ENCODE peak calls at places on chromosomes 3 and 15, in ten cellular contexts. C is esophagus squamous epithelium; H is breast epithelium; M is IMR-90; X is stomach; L is uterus; S is astrocyte; W is neural progenitor cell; J is CD8-positive, alpha-beta T cell; D is left ventricle myocardium inferior. A is an unnamed sample.

GRCh38 chr15:42494998-42495360 is 455 bp upstream of the SNAP23 start:
- DNase-seq in C (no peak), D (no peak), H (no peak), S (peak; percentile 65), J (no peak), W (peak; percentile 11), X (peak; percentile 47), L (peak; percentile 70), M (peak; percentile 77), A (no peak)

GRCh38 chr3:187920871-187921270 is 175.6 kb upstream of the BCL6 start:
- DNase-seq in L (peak; percentile 38), J (no peak), W (no peak), H (no peak), M (peak; percentile 57), C (no peak), D (no peak), S (peak; percentile 45), X (no peak), A (no peak)

GRCh38 chr3:4981160-4981687 is 2.0 kb downstream of the BHLHE40 start:
- DNase-seq in L (no peak), M (peak; percentile 34), X (no peak), C (no peak), H (no peak), S (peak; percentile 39), J (no peak), W (no peak), D (no peak), A (no peak)

GRCh38 chr15:59997070-59997701 is 6.9 kb upstream of the FOXB1 start:
- DNase-seq in D (no peak), X (no peak), L (no peak), C (no peak), M (no peak), S (no peak), J (peak; percentile 67), W (peak; percentile 95), H (no peak), A (no peak)

GRCh38 chr15:88887068-88887580 is 8.2 kb downstream of the HAPLN3 start:
- DNase-seq in D (no peak), H (no peak), M (no peak), W (no peak), S (no peak), J (no peak), C (no peak), X (no peak), L (no peak), A (no peak)

GRCh38 chr15:82739086-82739485 is 29.4 kb upstream of the AP3B2 start:
- DNase-seq in D (no peak), M (peak; percentile 29), C (no peak), X (no peak), J (no peak), L (no peak), W (no peak), H (no peak), S (peak; percentile 20), A (no peak)

GRCh38 chr3:73401616-73402265 is 223.0 kb downstream of the PDZRN3 start:
- DNase-seq in H (no peak), X (no peak), W (no peak), J (no peak), S (no peak), L (peak; percentile 71), M (peak; percentile 60), C (no peak), D (peak; percentile 42), A (no peak)

GRCh38 chr15:88529021-88529630 is 17.4 kb downstream of the DET1 start:
- DNase-seq in L (no peak), S (no peak), X (no peak), C (no peak), J (no peak), M (peak; percentile 68), W (no peak), D (no peak), H (no peak), A (no peak)

GRCh38 chr3:157669403-157669802 is 166.2 kb upstream of the VEPH1 start:
- DNase-seq in M (no peak), J (no peak), S (no peak), X (no peak), W (no peak), H (no peak), L (no peak), C (no peak), D (no peak), A (no peak)

GRCh38 chr3:141410408-141410807 is 42.1 kb downstream of the ZBTB38 start:
- DNase-seq in J (no peak), H (no peak), S (peak; percentile 55), C (no peak), M (peak; percentile 83), D (peak; percentile 66), L (peak; percentile 73), X (no peak), W (no peak), A (peak; percentile 84)

GRCh38 chr3:149120051-149120972 is 9.1 kb upstream of the HPS3 start:
- DNase-seq in H (no peak), X (no peak), C (no peak), S (peak; percentile 45), M (peak; percentile 76), D (no peak), W (peak; percentile 71), L (no peak), J (no peak), A (no peak)

DNA sequence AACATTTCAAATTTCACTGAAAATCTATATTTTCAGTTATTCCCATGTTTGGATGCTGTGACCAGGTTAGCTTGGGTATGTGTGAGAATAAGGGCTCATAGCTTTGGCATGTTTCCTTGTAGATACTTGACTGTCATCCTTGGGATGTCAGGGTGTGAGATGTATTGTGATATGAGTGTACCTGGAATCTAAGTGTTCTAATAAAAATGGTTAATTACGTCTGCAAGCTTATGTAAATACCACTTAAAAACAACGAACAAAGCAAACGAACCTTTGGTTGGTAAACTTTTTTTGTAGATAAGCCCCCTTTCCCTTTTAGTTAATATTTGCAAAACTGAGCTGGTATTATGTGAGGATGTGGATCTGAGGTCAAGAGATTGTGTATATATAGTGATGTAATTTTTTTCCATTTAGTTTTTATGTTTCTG is 63.5 kb downstream of the FNDC3B start:
- DNase-seq in S (no peak), H (no peak), J (no peak), L (no peak), D (no peak), C (no peak), M (no peak), X (no peak), W (no peak), A (no peak)
- H3K4me1 ChIP-seq in S (peaks cover 50% of the 10 kb centered on the region), H (no peaks in the 10 kb centered on the region), J (peaks cover 79% of the 10 kb centered on the region), L (peaks cover 10% of the 10 kb centered on the region), D (peaks cover 100% of the 10 kb centered on the region), C (peaks cover 8% of the 10 kb centered on the region), M (peaks cover 16% of the 10 kb centered on the region), X (peaks cover 98% of the 10 kb centered on the region), W (peaks cover 39% of the 10 kb centered on the region), A (peaks cover 72% of the 10 kb centered on the region)

DNA sequence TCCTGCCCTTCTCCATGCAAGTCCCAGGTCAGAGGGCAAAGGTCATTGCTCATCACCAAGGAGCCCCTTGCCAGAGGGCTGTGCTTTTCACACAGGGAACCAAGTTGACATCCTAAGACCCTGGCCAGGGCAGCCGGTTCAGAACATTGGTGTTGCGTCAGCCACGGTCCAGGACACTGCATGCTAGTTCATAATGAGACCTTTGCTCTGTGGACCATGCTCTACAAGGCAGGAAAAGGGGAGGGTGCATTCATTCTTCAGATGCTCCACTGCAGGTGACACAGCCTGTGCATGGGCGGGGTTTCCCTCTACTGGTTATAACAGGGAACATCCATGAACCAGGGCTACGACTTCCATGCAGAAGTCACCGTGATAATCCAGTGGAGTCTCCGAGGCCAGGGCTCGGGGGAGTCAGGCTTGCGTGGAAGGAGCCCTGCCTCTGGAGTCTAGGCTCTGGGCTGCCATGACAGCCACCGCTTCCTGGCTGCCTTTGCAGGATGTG is 81.6 kb downstream of the OCA2 start:
- DNase-seq in L (no peak), S (no peak), W (peak; percentile 45), H (no peak), M (no peak), X (no peak), D (no peak), J (no peak), C (no peak), A (no peak)
- TF ChIP-seq CTCF in L (no peak), S (peak; percentile 9), W (peak; percentile 42), H (no peak), M (no peak), X (no peak), D (peak; percentile 37), J (no peak), C (no peak), A (no peak)

GRCh38 chr3:144032531-144033234 is 61.1 kb downstream of the DIPK2A start:
- DNase-seq in W (no peak), C (no peak), X (no peak), J (no peak), L (no peak), H (no peak), S (no peak), M (no peak), D (no peak), A (no peak)
- H3K4me3 ChIP-seq in W (no peak overlapping the region), C (no peak overlapping the region), X (no peak overlapping the region), J (no peak overlapping the region), L (no peak overlapping the region), H (no peak overlapping the region), S (no peak overlapping the region), M (no peak overlapping the region), D (no peak overlapping the region), A (no peak overlapping the region)

GRCh38 chr15:74417670-74418069 is 16.1 kb downstream of the SEMA7A start:
- DNase-seq in J (no peak), M (no peak), S (no peak), L (no peak), X (no peak), W (no peak), H (no peak), C (no peak), D (no peak), A (no peak)
- H3K4me1 ChIP-seq in J (peaks cover 22% of the 10 kb centered on the region), M (peaks cover 32% of the 10 kb centered on the region), S (peaks cover 79% of the 10 kb centered on the region), L (peaks cover 4% of the 10 kb centered on the region), X (peaks cover 2% of the 10 kb centered on the region), W (peaks cover 21% of the 10 kb centered on the region), H (no peaks in the 10 kb centered on the region), C (no peaks in the 10 kb centered on the region), D (peaks cover 37% of the 10 kb centered on the region), A (no peaks in the 10 kb centered on the region)

GRCh38 chr3:146160964-146161724 is at the start of gene PLOD2:
- DNase-seq in M (peak; percentile 92), J (no peak), X (peak; percentile 84), S (peak; percentile 90), D (peak; percentile 84), C (no peak), L (peak; percentile 77), W (peak; percentile 89), H (peak; percentile 21), A (peak; percentile 83)

GRCh38 chr3:146159616-146160232 is 1.3 kb downstream of the PLOD2 start:
- DNase-seq in X (no peak), S (no peak), W (no peak), D (no peak), J (no peak), C (no peak), L (no peak), H (no peak), M (no peak), A (no peak)

GRCh38 chr3:146161725-146162047 is 702 bp upstream of the PLOD2 start:
- DNase-seq in D (peak; percentile 33), X (peak; percentile 32), C (no peak), H (peak; percentile 23), W (peak; percentile 27), M (peak; percentile 63), L (peak; percentile 74), S (peak; percentile 59), J (no peak), A (peak; percentile 56)

GRCh38 chr3:146159037-146159436 is 1.9 kb downstream of the PLOD2 start:
- DNase-seq in C (no peak), D (no peak), W (no peak), J (no peak), S (peak; percentile 64), L (no peak), M (no peak), X (no peak), H (no peak), A (no peak)

GRCh38 chr3:146160233-146160963 is 586 bp downstream of the PLOD2 start:
- DNase-seq in S (peak; percentile 81), D (peak; percentile 41), H (peak; percentile 58), L (peak; percentile 81), W (peak; percentile 91), M (peak; percentile 79), C (no peak), J (no peak), X (peak; percentile 66), A (peak; percentile 40)
- TF ChIP-seq CTCF in S (peak; percentile 46), D (peak; percentile 66), H (peak; percentile 32), L (peak; percentile 77), W (peak; percentile 58), M (peak; percentile 57), C (peak; percentile 38), J (no peak), X (no peak), A (peak; percentile 31)